ENCODE peak calls at places on chromosome 2, in six cellular contexts. One of them, this sample, is unnamed.

GRCh38 chr2:29228947-29229346 is 113.7 kb downstream of the CLIP4 start:
- DNase-seq in HCT116: no peak
- DNase-seq in transverse colon: no peak
- DNase-seq in suprapubic skin: no peak
- DNase-seq in breast epithelium: no peak
- DNase-seq in SK-N-SH: no peak
- DNase-seq in this sample: peak; percentile 42

GRCh38 chr2:154699560-154699901 is 1.0 kb downstream of the KCNJ3 start:
- DNase-seq in SK-N-SH: no peak
- DNase-seq in HCT116: no peak
- DNase-seq in transverse colon: no peak
- DNase-seq in suprapubic skin: no peak
- DNase-seq in breast epithelium: no peak
- DNase-seq in this sample: no peak

GRCh38 chr2:129849559-129850160 is 129.8 kb upstream of the RAB6C start:
- DNase-seq in suprapubic skin: no peak
- DNase-seq in HCT116: peak; percentile 74
- DNase-seq in breast epithelium: no peak
- DNase-seq in SK-N-SH: peak; percentile 60
- DNase-seq in transverse colon: no peak
- DNase-seq in this sample: no peak

GRCh38 chr2:32538735-32539134 is 89.1 kb upstream of the TTC27 start:
- DNase-seq in suprapubic skin: no peak
- DNase-seq in SK-N-SH: no peak
- DNase-seq in breast epithelium: no peak
- DNase-seq in transverse colon: no peak
- DNase-seq in HCT116: no peak
- DNase-seq in this sample: no peak

GRCh38 chr2:98473995-98474780 is 29.5 kb downstream of the INPP4A start:
- DNase-seq in breast epithelium: no peak
- DNase-seq in HCT116: no peak
- DNase-seq in suprapubic skin: no peak
- DNase-seq in SK-N-SH: no peak
- DNase-seq in transverse colon: no peak
- DNase-seq in this sample: peak; percentile 69

GRCh38 chr2:164061129-164061746 is 325.4 kb upstream of the FIGN start:
- DNase-seq in HCT116: peak; percentile 22
- DNase-seq in breast epithelium: no peak
- DNase-seq in SK-N-SH: peak; percentile 14
- DNase-seq in transverse colon: no peak
- DNase-seq in suprapubic skin: no peak
- DNase-seq in this sample: no peak

GRCh38 chr2:27013738-27014137 is 19.0 kb upstream of the TMEM214 start:
- DNase-seq in transverse colon: no peak
- DNase-seq in SK-N-SH: no peak
- DNase-seq in suprapubic skin: no peak
- DNase-seq in HCT116: no peak
- DNase-seq in breast epithelium: no peak
- DNase-seq in this sample: no peak

GRCh38 chr2:115160523-115161521 is 718.4 kb downstream of the DPP10 start:
- DNase-seq in HCT116: no peak
- DNase-seq in breast epithelium: no peak
- DNase-seq in suprapubic skin: no peak
- DNase-seq in SK-N-SH: peak; percentile 66
- DNase-seq in transverse colon: peak; percentile 47
- DNase-seq in this sample: no peak

GRCh38 chr2:174908284-174908683 is 96.9 kb downstream of the CHN1 start:
- DNase-seq in SK-N-SH: no peak
- DNase-seq in transverse colon: no peak
- DNase-seq in suprapubic skin: no peak
- DNase-seq in HCT116: no peak
- DNase-seq in breast epithelium: no peak
- DNase-seq in this sample: no peak

GRCh38 chr2:235001237-235002133 is 49.7 kb downstream of the SH3BP4 start:
- DNase-seq in transverse colon: peak; percentile 52
- DNase-seq in HCT116: no peak
- DNase-seq in SK-N-SH: peak; percentile 68
- DNase-seq in breast epithelium: no peak
- DNase-seq in suprapubic skin: no peak
- DNase-seq in this sample: no peak

GRCh38 chr2:156687715-156688114 is 251.5 kb downstream of the GPD2 start:
- DNase-seq in HCT116: no peak
- DNase-seq in suprapubic skin: no peak
- DNase-seq in SK-N-SH: no peak
- DNase-seq in transverse colon: no peak
- DNase-seq in breast epithelium: no peak
- DNase-seq in this sample: no peak

GRCh38 chr2:18630541-18630940 is 41.2 kb upstream of the NT5C1B start:
- DNase-seq in transverse colon: no peak
- DNase-seq in HCT116: no peak
- DNase-seq in SK-N-SH: no peak
- DNase-seq in breast epithelium: no peak
- DNase-seq in suprapubic skin: no peak
- DNase-seq in this sample: no peak

GRCh38 chr2:218513676-218514075 is 54.5 kb downstream of the USP37 start:
- DNase-seq in HCT116: no peak
- DNase-seq in SK-N-SH: no peak
- DNase-seq in transverse colon: no peak
- DNase-seq in suprapubic skin: no peak
- DNase-seq in breast epithelium: no peak
- DNase-seq in this sample: no peak

GRCh38 chr2:136394136-136395060 is 276.4 kb upstream of the CXCR4 start:
- DNase-seq in suprapubic skin: no peak
- DNase-seq in SK-N-SH: no peak
- DNase-seq in HCT116: no peak
- DNase-seq in transverse colon: no peak
- DNase-seq in breast epithelium: no peak
- DNase-seq in this sample: no peak

GRCh38 chr2:45403036-45403435 is 208.0 kb downstream of the SRBD1 start:
- DNase-seq in HCT116: no peak
- DNase-seq in transverse colon: no peak
- DNase-seq in breast epithelium: no peak
- DNase-seq in suprapubic skin: no peak
- DNase-seq in SK-N-SH: no peak
- DNase-seq in this sample: no peak

GRCh38 chr2:101251844-101252407 is 760 bp upstream of the CNOT11 start:
- DNase-seq in breast epithelium: peak; percentile 59
- DNase-seq in SK-N-SH: peak; percentile 39
- DNase-seq in transverse colon: peak; percentile 60
- DNase-seq in HCT116: peak; percentile 74
- DNase-seq in suprapubic skin: no peak
- DNase-seq in this sample: no peak

GRCh38 chr2:135257383-135258090 is 205.4 kb downstream of the RAB3GAP1 start:
- DNase-seq in transverse colon: no peak
- DNase-seq in SK-N-SH: no peak
- DNase-seq in suprapubic skin: no peak
- DNase-seq in breast epithelium: no peak
- DNase-seq in HCT116: no peak
- DNase-seq in this sample: no peak

GRCh38 chr2:135259116-135259515 is 207.0 kb downstream of the RAB3GAP1 start:
- DNase-seq in breast epithelium: no peak
- DNase-seq in suprapubic skin: no peak
- DNase-seq in HCT116: no peak
- DNase-seq in SK-N-SH: no peak
- DNase-seq in transverse colon: no peak
- DNase-seq in this sample: no peak

GRCh38 chr2:135256531-135257258 is 204.6 kb downstream of the RAB3GAP1 start:
- DNase-seq in HCT116: no peak
- DNase-seq in suprapubic skin: no peak
- DNase-seq in transverse colon: no peak
- DNase-seq in SK-N-SH: no peak
- DNase-seq in breast epithelium: no peak
- DNase-seq in this sample: no peak

GRCh38 chr2:135255208-135255607 is 203.1 kb downstream of the RAB3GAP1 start:
- DNase-seq in suprapubic skin: no peak
- DNase-seq in breast epithelium: no peak
- DNase-seq in SK-N-SH: no peak
- DNase-seq in transverse colon: no peak
- DNase-seq in HCT116: no peak
- DNase-seq in this sample: no peak

DNA sequence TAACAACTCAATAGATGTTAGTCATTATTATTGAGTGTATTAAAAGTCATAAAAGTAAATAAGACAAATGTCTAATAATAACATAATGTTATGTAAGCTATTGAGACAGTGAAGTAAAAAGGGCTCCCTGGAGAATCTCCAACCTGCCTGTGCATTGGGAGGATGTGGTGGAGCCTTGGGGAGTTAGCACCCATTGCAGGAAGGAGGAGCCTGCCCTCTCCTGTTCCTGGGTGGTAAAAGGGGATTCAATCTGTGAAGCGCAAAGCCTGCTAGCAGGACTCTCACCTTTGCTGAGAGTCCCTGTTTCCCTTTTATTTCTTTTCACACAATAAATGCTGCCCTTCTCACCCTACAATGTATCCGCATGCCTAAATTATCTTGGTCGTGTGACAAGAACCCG is 206.1 kb downstream of the RAB3GAP1 start:
- DNase-seq in HCT116: no peak
- DNase-seq in transverse colon: no peak
- DNase-seq in suprapubic skin: no peak
- DNase-seq in breast epithelium: no peak
- DNase-seq in SK-N-SH: no peak
- DNase-seq in this sample: no peak
- TF ChIP-seq CTCF in HCT116: no peak
- TF ChIP-seq CTCF in transverse colon: no peak
- TF ChIP-seq CTCF in suprapubic skin: no peak
- TF ChIP-seq CTCF in breast epithelium: no peak
- TF ChIP-seq CTCF in SK-N-SH: no peak
- TF ChIP-seq CTCF in this sample: no peak

GRCh38 chr2:102522890-102523289 is 49.9 kb downstream of the SLC9A4 start:
- DNase-seq in SK-N-SH: no peak
- DNase-seq in HCT116: no peak
- DNase-seq in transverse colon: no peak
- DNase-seq in suprapubic skin: no peak
- DNase-seq in breast epithelium: no peak
- DNase-seq in this sample: no peak

GRCh38 chr2:102522169-102522568 is 49.1 kb downstream of the SLC9A4 start:
- DNase-seq in suprapubic skin: no peak
- DNase-seq in breast epithelium: no peak
- DNase-seq in SK-N-SH: no peak
- DNase-seq in transverse colon: no peak
- DNase-seq in HCT116: no peak
- DNase-seq in this sample: no peak

GRCh38 chr2:102520009-102520408 is 47.0 kb downstream of the SLC9A4 start:
- DNase-seq in SK-N-SH: peak; percentile 22
- DNase-seq in HCT116: peak; percentile 36
- DNase-seq in suprapubic skin: no peak
- DNase-seq in transverse colon: peak; percentile 25
- DNase-seq in breast epithelium: no peak
- DNase-seq in this sample: no peak

GRCh38 chr2:102518170-102518569 is 45.1 kb downstream of the SLC9A4 start:
- DNase-seq in SK-N-SH: no peak
- DNase-seq in transverse colon: no peak
- DNase-seq in HCT116: no peak
- DNase-seq in suprapubic skin: no peak
- DNase-seq in breast epithelium: no peak
- DNase-seq in this sample: no peak

DNA sequence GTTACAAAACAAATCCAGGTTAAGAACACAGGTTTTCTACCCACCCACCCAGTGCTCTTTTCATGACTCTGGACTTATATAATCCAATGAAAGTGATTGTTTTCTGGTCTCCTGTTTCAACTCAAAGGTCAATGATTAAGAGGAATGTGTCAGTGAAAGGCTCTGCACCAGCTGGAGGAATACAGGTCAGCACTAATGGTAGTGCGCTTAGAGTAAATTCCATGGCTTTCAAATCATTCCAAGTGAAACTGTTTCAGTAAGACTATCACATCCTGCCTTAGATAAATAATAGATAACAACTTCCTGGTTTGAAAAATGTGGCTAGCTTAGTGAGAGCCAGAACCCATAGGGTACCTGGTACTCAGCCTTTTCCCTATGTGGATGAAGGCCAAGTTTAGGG is 47.8 kb downstream of the SLC9A4 start:
- DNase-seq in suprapubic skin: no peak
- DNase-seq in transverse colon: no peak
- DNase-seq in SK-N-SH: no peak
- DNase-seq in HCT116: no peak
- DNase-seq in breast epithelium: no peak
- DNase-seq in this sample: no peak
- TF ChIP-seq POLR2AphosphoS5 in suprapubic skin: no peak
- TF ChIP-seq POLR2AphosphoS5 in transverse colon: no peak
- TF ChIP-seq POLR2AphosphoS5 in SK-N-SH: no peak
- TF ChIP-seq POLR2AphosphoS5 in HCT116: no peak
- TF ChIP-seq POLR2AphosphoS5 in breast epithelium: no peak
- TF ChIP-seq POLR2AphosphoS5 in this sample: no peak

DNA sequence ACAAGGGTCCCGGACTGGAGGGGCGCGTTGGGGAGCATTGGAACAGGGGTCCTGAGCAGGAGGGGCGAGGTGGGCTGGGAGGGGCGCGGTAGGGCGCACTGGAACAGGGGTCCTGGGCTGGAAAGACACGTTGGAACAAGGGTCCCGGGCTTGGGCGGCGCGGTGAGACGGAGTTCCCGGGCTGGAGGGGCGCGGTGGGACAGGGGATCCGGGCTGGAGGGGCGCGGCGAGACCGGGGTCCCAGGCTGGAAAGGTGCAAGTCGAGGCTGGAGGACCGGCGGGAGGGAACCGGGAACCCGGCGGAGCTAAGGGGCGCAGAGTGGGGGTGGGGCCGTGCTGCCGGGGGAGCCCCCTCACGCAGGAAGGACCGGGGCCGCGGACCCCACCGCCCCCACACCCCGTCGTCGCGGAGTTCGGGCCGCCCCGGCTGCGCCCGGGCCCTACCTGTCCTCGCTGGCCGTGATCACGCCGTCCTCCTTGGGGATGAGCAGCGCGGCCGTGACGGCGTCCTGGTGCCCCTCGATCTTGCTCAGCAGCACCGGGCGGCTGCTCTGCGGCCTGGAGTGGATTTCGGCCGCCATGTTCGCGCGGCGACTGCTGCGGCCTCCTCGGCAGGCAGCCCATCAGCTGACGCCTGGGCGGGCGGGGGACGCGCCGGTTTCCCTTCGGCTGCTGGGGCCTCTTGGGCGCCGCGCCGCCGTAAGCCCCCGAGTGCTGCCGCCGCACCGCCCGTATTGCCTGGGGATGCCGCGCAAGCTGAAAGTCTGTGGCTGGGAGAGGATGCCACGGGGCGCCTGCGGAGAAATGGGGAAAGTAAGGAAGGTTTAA is at the start of gene WDFY1:
- DNase-seq in SK-N-SH: peak; percentile 98
- DNase-seq in breast epithelium: peak; percentile 62
- DNase-seq in suprapubic skin: peak; percentile 88
- DNase-seq in transverse colon: peak; percentile 92
- DNase-seq in HCT116: peak; percentile 59
- DNase-seq in this sample: peak; percentile 98
- TF ChIP-seq CTCF in SK-N-SH: no peak
- TF ChIP-seq CTCF in breast epithelium: no peak
- TF ChIP-seq CTCF in suprapubic skin: no peak
- TF ChIP-seq CTCF in transverse colon: no peak
- TF ChIP-seq CTCF in HCT116: no peak
- TF ChIP-seq CTCF in this sample: no peak

DNA sequence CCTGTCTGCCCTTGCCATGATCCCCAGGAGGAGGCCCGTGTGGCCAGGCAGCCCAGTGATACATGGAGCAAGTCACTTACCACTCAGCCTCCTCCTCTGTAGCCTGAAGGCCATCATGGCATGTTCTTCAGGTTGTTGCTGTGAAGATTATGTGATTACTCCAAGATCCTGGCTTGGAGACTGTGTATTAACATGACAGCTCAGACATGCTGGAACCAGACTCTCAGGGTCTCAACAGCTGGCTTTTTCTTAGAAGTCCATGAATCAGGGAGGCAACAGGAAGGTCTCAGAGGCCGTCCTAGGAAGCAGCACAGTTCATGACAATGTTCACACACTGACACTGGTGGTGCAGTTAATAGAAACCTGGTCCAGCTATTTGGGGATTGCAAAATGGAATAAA is 158.6 kb upstream of the TWIST2 start:
- DNase-seq in transverse colon: no peak
- DNase-seq in breast epithelium: no peak
- DNase-seq in HCT116: no peak
- DNase-seq in SK-N-SH: no peak
- DNase-seq in suprapubic skin: no peak
- DNase-seq in this sample: no peak
- TF ChIP-seq POLR2AphosphoS5 in transverse colon: no peak
- TF ChIP-seq POLR2AphosphoS5 in breast epithelium: no peak
- TF ChIP-seq POLR2AphosphoS5 in HCT116: no peak
- TF ChIP-seq POLR2AphosphoS5 in SK-N-SH: no peak
- TF ChIP-seq POLR2AphosphoS5 in suprapubic skin: no peak
- TF ChIP-seq POLR2AphosphoS5 in this sample: no peak

This sample was measured in spleen.